ENCODE peak calls at places on chromosomes 11 and 22, in four cellular contexts. Q is BE2C; N is T-helper 9 cell; A is naive thymus-derived CD4-positive, alpha-beta T cell. S is an unnamed sample.

GRCh38 chr11:66313321-66314185 is 3.3 kb downstream of the CD248 start:
- DNase-seq in Q (peak; percentile 45), N (no peak), A (no peak), S (no peak)

GRCh38 chr11:10326080-10326964 is 21.4 kb downstream of the ADM start:
- DNase-seq in Q (no peak), A (no peak), N (no peak), S (no peak)

GRCh38 chr11:76008474-76008873 is 193.5 kb downstream of the UVRAG start:
- DNase-seq in A (no peak), N (no peak), Q (no peak), S (no peak)

GRCh38 chr11:103488021-103488420 is 378.8 kb downstream of the DYNC2H1 start:
- DNase-seq in A (no peak), N (no peak), Q (no peak), S (no peak)

GRCh38 chr22:20783844-20784723 is 10.2 kb downstream of the SERPIND1 start:
- DNase-seq in Q (peak; percentile 55), N (peak; percentile 8), A (peak; percentile 46), S (peak; percentile 4)

GRCh38 chr22:25488244-25489020 is 76.0 kb upstream of the GRK3 start:
- DNase-seq in N (no peak), Q (peak; percentile 78), A (no peak), S (no peak)

GRCh38 chr22:17159504-17159951 is 451 bp upstream of the HDHD5 start:
- DNase-seq in A (no peak), N (peak; percentile 14), Q (peak; percentile 34), S (peak; percentile 20)

GRCh38 chr11:114984611-114985163 is 306.4 kb downstream of the NXPE2 start:
- DNase-seq in A (no peak), N (no peak), Q (peak; percentile 45), S (no peak)

GRCh38 chr22:30265851-30266444 is 703 bp downstream of the OSM start:
- DNase-seq in Q (no peak), N (peak; percentile 71), A (peak; percentile 81), S (peak; percentile 69)

GRCh38 chr22:45905326-45905923 is 71.5 kb downstream of the WNT7B start:
- DNase-seq in Q (no peak), A (no peak), N (no peak), S (no peak)

GRCh38 chr11:2107941-2108630 is 31.1 kb downstream of the IGF2 start:
- DNase-seq in N (no peak), A (no peak), Q (no peak), S (no peak)

GRCh38 chr22:50270302-50271010 is at the start of gene MAPK11:
- DNase-seq in A (peak; percentile 75), Q (peak; percentile 35), N (peak; percentile 69), S (peak; percentile 49)